ENCODE peak calls at places on chromosomes 4 and X, in nine cellular contexts. V is gastrocnemius medialis, B is heart left ventricle, F is A549, Z is ovary, D is stomach, G is tibial nerve, K is HCT116, U is esophagus muscularis mucosa. S is an unnamed sample. For H3K9me3, the result is how much of the 10 kb centered on the place peaks cover.

GRCh38 chrX:130741584-130741983 is 161.4 kb downstream of the ENOX2 start:
- DNase-seq in V (no peak), B (no peak), F (no peak), Z (no peak), D (no peak), G (no peak), K (no peak), U (no peak), S (no peak)

GRCh38 chrX:133440081-133440796 is 24.9 kb upstream of the GPC4 start:
- DNase-seq in V (no peak), B (no peak), F (no peak), Z (no peak), D (no peak), G (no peak), K (no peak), U (no peak), S (no peak)

GRCh38 chr4:54909964-54910363 is 215.4 kb downstream of the KDR start:
- DNase-seq in V (no peak), B (no peak), F (no peak), Z (no peak), D (no peak), G (no peak), K (no peak), U (peak), S (no peak)

GRCh38 chr4:150098214-150098613 is 20.0 kb downstream of the DCLK2 start:
- DNase-seq in V (no peak), B (no peak), F (no peak), Z (no peak), D (no peak), G (no peak), K (no peak), U (no peak), S (no peak)

GRCh38 chrX:112865464-112866025 is 24.9 kb upstream of the AMOT start:
- DNase-seq in V (no peak), B (no peak), F (no peak), Z (no peak), D (no peak), G (no peak), K (no peak), U (no peak), S (no peak)

GRCh38 chrX:97863261-97863660 is 979.6 kb downstream of the RPA4 start:
- DNase-seq in V (no peak), B (no peak), F (no peak), Z (no peak), D (no peak), G (no peak), K (no peak), U (no peak), S (no peak)

GRCh38 chr4:153919667-153920066 is 130.8 kb upstream of the SFRP2 start:
- DNase-seq in V (no peak), B (no peak), F (no peak), Z (no peak), D (no peak), G (no peak), K (no peak), U (no peak), S (no peak)

GRCh38 chr4:109999513-109999912 is 86.8 kb downstream of the EGF start:
- DNase-seq in V (no peak), B (no peak), F (no peak), Z (no peak), D (no peak), G (no peak), K (no peak), U (no peak), S (no peak)

GRCh38 chr4:147515220-147515936 is 34.5 kb downstream of the EDNRA start:
- DNase-seq in V (no peak), B (no peak), F (no peak), Z (no peak), D (no peak), G (no peak), K (no peak), U (no peak), S (no peak)

GRCh38 chr4:5045099-5045498 is 6.2 kb upstream of the STK32B start:
- DNase-seq in V (no peak), B (peak), F (no peak), Z (no peak), D (no peak), G (peak), K (no peak), U (no peak), S (no peak)

GRCh38 chrX:123184858-123185251 is 777 bp downstream of the GRIA3 start:
- DNase-seq in V (no peak), B (peak), F (no peak), Z (peak), D (no peak), G (no peak), K (no peak), U (no peak), S (no peak)

GRCh38 chr4:44100456-44100855 is 348.2 kb downstream of the KCTD8 start:
- DNase-seq in V (no peak), B (no peak), F (no peak), Z (no peak), D (no peak), G (no peak), K (no peak), U (no peak), S (no peak)

GRCh38 chrX:5388087-5388486 is 840.6 kb downstream of the NLGN4X start:
- DNase-seq in V (no peak), B (no peak), F (no peak), Z (no peak), D (no peak), G (no peak), K (no peak), U (no peak), S (no peak)

GRCh38 chr4:88104902-88105610 is 53.4 kb downstream of the ABCG2 start:
- DNase-seq in V (no peak), B (no peak), F (no peak), Z (no peak), D (no peak), G (no peak), K (no peak), U (no peak), S (no peak)

GRCh38 chr4:17941731-17942130 is 79.8 kb downstream of the LCORL start:
- DNase-seq in V (no peak), B (no peak), F (no peak), Z (no peak), D (no peak), G (no peak), K (no peak), U (no peak), S (no peak)

GRCh38 chr4:140038031-140038533 is 115.9 kb downstream of the MAML3 start:
- DNase-seq in V (no peak), B (no peak), F (no peak), Z (no peak), D (no peak), G (no peak), K (no peak), U (no peak), S (no peak)

GRCh38 chrX:1295550-1295949 is 26.9 kb downstream of the CSF2RA start:
- DNase-seq in V (no peak), B (no peak), F (no peak), Z (no peak), D (no peak), G (no peak), K (no peak), U (no peak), S (no peak)

GRCh38 chr4:140094701-140095420 is 59.1 kb downstream of the MAML3 start:
- DNase-seq in V (peak), B (peak), F (no peak), Z (no peak), D (peak), G (peak), K (no peak), U (peak), S (peak)

GRCh38 chr4:144872508-144873293 is 225.3 kb downstream of the ANAPC10 start:
- DNase-seq in V (no peak), B (no peak), F (no peak), Z (no peak), D (no peak), G (peak), K (no peak), U (no peak), S (no peak)

GRCh38 chr4:183098080-183098722 is 856 bp upstream of the WWC2 start:
- DNase-seq in V (no peak), B (peak), F (peak), Z (peak), D (peak), G (peak), K (no peak), U (peak), S (peak)

GRCh38 chr4:168095776-168096443 is 3.6 kb downstream of the ANXA10 start:
- DNase-seq in V (no peak), B (no peak), F (no peak), Z (no peak), D (no peak), G (no peak), K (no peak), U (no peak), S (no peak)

GRCh38 chr4:166435449-166435848 is 562.4 kb downstream of the TLL1 start:
- DNase-seq in V (no peak), B (no peak), F (no peak), Z (no peak), D (no peak), G (no peak), K (no peak), U (no peak), S (no peak)

GRCh38 chr4:40311811-40312346 is 23.3 kb upstream of the CHRNA9 start:
- DNase-seq in V (no peak), B (no peak), F (no peak), Z (no peak), D (peak), G (no peak), K (no peak), U (no peak), S (no peak)

GRCh38 chr4:83276299-83277040 is 8.1 kb downstream of the COQ2 start:
- DNase-seq in V (no peak), B (no peak), F (no peak), Z (no peak), D (no peak), G (no peak), K (no peak), U (no peak), S (no peak)

GRCh38 chrX:4710618-4711433 is 997.4 kb upstream of the PRKX start:
- DNase-seq in V (no peak), B (no peak), F (no peak), Z (no peak), D (peak), G (no peak), K (no peak), U (no peak), S (no peak)

GRCh38 chr4:62131049-62131448 is 930.9 kb downstream of the ADGRL3 start:
- DNase-seq in V (no peak), B (no peak), F (no peak), Z (no peak), D (no peak), G (no peak), K (no peak), U (no peak), S (peak)

GRCh38 chr4:62133977-62134376 is 933.9 kb downstream of the ADGRL3 start:
- DNase-seq in V (no peak), B (peak), F (no peak), Z (no peak), D (no peak), G (no peak), K (no peak), U (no peak), S (no peak)

GRCh38 chr4:62135565-62136156 is 935.5 kb downstream of the ADGRL3 start:
- DNase-seq in V (no peak), B (no peak), F (no peak), Z (no peak), D (no peak), G (no peak), K (no peak), U (no peak), S (no peak)

GRCh38 chr4:62133498-62133897 is 933.4 kb downstream of the ADGRL3 start:
- DNase-seq in V (no peak), B (peak), F (no peak), Z (no peak), D (no peak), G (no peak), K (no peak), U (no peak), S (no peak)
- TF ChIP-seq POLR2A in V (no peak), B (no peak), F (no peak), Z (no peak), D (no peak), G (no peak), K (no peak), U (no peak), S (no peak)

GRCh38 chrX:47458528-47458927 is 24.5 kb downstream of the ZNF41 start:
- DNase-seq in V (no peak), B (no peak), F (no peak), Z (no peak), D (no peak), G (no peak), K (no peak), U (no peak), S (no peak)

GRCh38 chrX:47456080-47456479 is 26.9 kb downstream of the ZNF41 start:
- DNase-seq in V (peak), B (peak), F (no peak), Z (no peak), D (no peak), G (no peak), K (no peak), U (no peak), S (no peak)

GRCh38 chrX:47460561-47460960 is 22.5 kb downstream of the ZNF41 start:
- DNase-seq in V (no peak), B (no peak), F (no peak), Z (no peak), D (no peak), G (no peak), K (no peak), U (no peak), S (no peak)
- H3K9me3 ChIP-seq in V (under half), B (under half), F (under half), Z (under half), D (under half), G (under half), K (under half), U (under half), S (under half)

DNA sequence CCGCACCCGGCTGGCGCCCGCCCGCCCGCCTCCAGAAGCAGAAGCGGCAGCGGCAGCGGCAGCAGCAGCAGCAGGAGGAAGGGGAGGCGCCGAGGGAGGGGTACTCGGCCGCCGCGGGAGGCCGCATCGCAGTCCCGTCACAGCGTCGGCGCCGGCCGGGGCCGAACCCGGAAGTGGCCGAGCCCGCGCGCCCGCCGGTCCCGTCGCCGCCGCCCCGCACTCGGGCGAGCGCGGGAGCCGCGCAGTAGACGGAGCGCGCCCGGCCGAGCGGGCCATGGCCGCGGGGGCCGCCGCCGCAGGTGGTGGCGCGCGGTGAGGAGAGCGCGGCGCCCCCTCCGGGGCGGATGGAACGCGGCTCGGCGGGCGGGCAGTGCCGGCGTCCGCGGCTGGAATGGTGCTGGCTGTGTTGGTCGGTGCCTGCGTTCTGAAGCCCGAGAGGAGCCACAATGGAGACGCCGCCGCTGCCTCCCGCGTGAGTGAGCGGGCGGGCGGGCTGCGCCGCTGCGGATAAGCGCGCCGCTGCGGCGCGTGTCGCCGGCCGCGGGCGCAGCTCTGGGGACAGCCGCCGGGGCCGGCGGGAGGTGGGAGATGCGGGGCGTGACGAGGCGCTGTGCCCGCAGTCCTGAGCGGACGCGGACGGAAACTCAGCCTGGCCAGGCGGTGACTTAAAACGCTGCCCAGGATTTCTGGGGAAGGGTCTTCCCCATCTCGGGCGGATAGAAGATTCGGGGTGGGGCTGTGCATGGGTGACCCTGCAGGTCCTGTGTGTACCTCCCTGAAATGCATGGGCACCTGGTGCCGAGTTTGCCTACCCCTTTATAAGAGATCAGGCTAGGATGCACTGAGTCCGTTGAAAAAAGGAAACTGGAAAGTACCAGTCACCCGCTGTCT is at the start of gene KLHL2:
- DNase-seq in V (peak), B (peak), F (peak), Z (peak), D (peak), G (peak), K (no peak), U (no peak), S (peak)
- TF ChIP-seq POLR2A in V (peak), B (peak), F (peak), Z (no peak), D (no peak), G (peak), K (peak), U (no peak), S (no peak)

GRCh38 chrX:64456828-64457227 is 61.6 kb upstream of the MTMR8 start:
- DNase-seq in V (no peak), B (no peak), F (no peak), Z (no peak), D (no peak), G (no peak), K (no peak), U (no peak), S (no peak)
- H3K9me3 ChIP-seq in V (under half), B (under half), F (under half), Z (under half), D (under half), G (under half), K (under half), U (under half), S (under half)

GRCh38 chr4:8564595-8564994 is 15.6 kb upstream of the GPR78 start:
- DNase-seq in V (no peak), B (no peak), F (no peak), Z (no peak), D (no peak), G (no peak), K (no peak), U (no peak), S (no peak)
- TF ChIP-seq POLR2A in V (no peak), B (no peak), F (no peak), Z (no peak), D (no peak), G (no peak), K (no peak), U (no peak), S (no peak)